ENCODE peak calls at places on chromosomes 13 and 19, in six cellular contexts. A is prostate gland, H is HFF-Myc, Z is cardiac muscle cell, R is body of pancreas, K is breast epithelium. U is an unnamed sample.

GRCh38 chr13:93502987-93503386 is 276.4 kb downstream of the GPC6 start:
- DNase-seq in Z (no peak), A (no peak), H (no peak), K (no peak), R (no peak), U (no peak)

GRCh38 chr13:27199691-27200090 is 28.1 kb upstream of the USP12 start:
- DNase-seq in H (no peak), A (no peak), Z (no peak), K (no peak), R (no peak), U (no peak)

GRCh38 chr13:67278230-67278629 is 48.1 kb upstream of the PCDH9 start:
- DNase-seq in R (no peak), A (no peak), H (no peak), K (no peak), Z (peak; percentile 83), U (no peak)

GRCh38 chr19:3986260-3987041 is 1.2 kb upstream of the EEF2 start:
- DNase-seq in Z (peak; percentile 87), H (peak; percentile 53), A (no peak), R (peak; percentile 67), K (peak; percentile 38), U (no peak)

GRCh38 chr19:54317108-54317964 is 4.4 kb upstream of the LILRA5 start:
- DNase-seq in Z (no peak), K (no peak), R (no peak), H (no peak), A (no peak), U (no peak)

GRCh38 chr13:49213997-49214916 is 5.9 kb upstream of the MLNR start:
- DNase-seq in K (no peak), R (no peak), A (no peak), Z (no peak), H (no peak), U (no peak)

GRCh38 chr13:44899967-44900366 is 89.3 kb downstream of the NUFIP1 start:
- DNase-seq in H (no peak), K (no peak), A (no peak), Z (peak; percentile 28), R (no peak), U (no peak)

GRCh38 chr19:51576850-51577249 is 5.8 kb downstream of the ZNF175 start:
- DNase-seq in H (no peak), A (no peak), Z (no peak), R (no peak), K (no peak), U (no peak)

GRCh38 chr19:54188224-54188871 is 1.0 kb downstream of the MBOAT7 start:
- DNase-seq in A (no peak), K (no peak), R (no peak), Z (peak; percentile 50), H (no peak), U (no peak)

DNA sequence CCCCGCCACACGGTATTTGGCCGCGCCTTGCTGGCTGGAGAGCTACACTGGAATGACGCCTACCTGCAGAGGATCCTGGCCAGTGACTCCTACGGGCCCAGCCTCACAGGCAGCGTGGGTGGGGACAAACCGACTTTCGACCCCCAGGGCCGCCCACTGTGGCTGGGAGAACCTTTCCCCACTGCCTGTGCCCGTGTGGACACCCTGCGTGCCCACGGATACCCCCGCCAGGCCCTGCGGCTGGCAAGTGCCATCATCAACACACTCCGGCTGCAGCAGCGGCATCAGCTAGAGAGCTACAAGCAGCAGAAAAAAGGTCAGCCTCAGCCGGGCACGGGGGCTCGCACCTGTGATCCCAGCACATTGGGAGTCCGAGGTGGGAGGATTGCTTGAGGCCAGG is 19.3 kb downstream of the ZSWIM4 start:
- DNase-seq in K (no peak), A (no peak), H (no peak), Z (no peak), R (no peak), U (no peak)
- H3K4me3 ChIP-seq in K (no peak overlapping the region), A (no peak overlapping the region), H (no peak overlapping the region), Z (no peak overlapping the region), R (no peak overlapping the region), U (no peak overlapping the region)

GRCh38 chr19:14405758-14406644 is 13.1 kb downstream of the DDX39A start:
- DNase-seq in Z (peak; percentile 95), A (peak; percentile 80), R (peak; percentile 90), H (no peak), K (peak; percentile 75), U (peak; percentile 92)
- H3K4me3 ChIP-seq in Z (no peak overlapping the region), A (peak overlapping the region; percentile 17), R (no peak overlapping the region), H (no peak overlapping the region), K (peak overlapping the region; percentile 60), U (peak overlapping the region; percentile 34)

GRCh38 chr13:66219493-66219892 is 1010.6 kb downstream of the PCDH9 start:
- DNase-seq in R (no peak), H (no peak), K (no peak), A (no peak), Z (no peak), U (no peak)

GRCh38 chr13:66222127-66222526 is 1008.0 kb downstream of the PCDH9 start:
- DNase-seq in K (no peak), R (no peak), H (no peak), A (no peak), Z (no peak), U (no peak)

GRCh38 chr13:66222926-66223325 is 1007.2 kb downstream of the PCDH9 start:
- DNase-seq in K (no peak), A (no peak), Z (no peak), H (no peak), R (no peak), U (no peak)

GRCh38 chr13:66225071-66225470 is 1005.1 kb downstream of the PCDH9 start:
- DNase-seq in A (no peak), H (no peak), R (no peak), K (no peak), Z (no peak), U (no peak)

DNA sequence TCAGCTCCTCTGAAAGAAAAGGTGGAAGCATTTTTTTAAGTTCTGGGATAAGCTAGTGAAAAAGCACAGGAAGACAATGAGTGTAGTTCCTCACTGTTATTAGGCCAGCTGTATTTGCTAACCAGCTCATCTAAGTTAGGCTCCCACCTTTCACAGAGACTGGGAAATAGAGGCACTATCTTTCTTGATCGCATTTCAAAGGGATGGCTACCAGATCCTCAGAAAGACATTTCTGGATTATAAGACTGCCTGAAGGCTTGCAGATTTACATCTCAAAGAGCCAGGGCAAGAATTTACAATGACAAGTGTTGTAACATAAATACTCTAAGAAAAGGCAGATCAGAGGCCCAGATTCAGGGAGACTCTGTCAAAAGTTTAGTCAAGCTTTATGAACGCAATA is 1005.5 kb downstream of the PCDH9 start:
- DNase-seq in A (no peak), K (no peak), H (no peak), R (no peak), Z (no peak), U (no peak)
- H3K4me3 ChIP-seq in A (no peak overlapping the region), K (no peak overlapping the region), H (no peak overlapping the region), R (no peak overlapping the region), Z (no peak overlapping the region), U (no peak overlapping the region)

GRCh38 chr13:69820180-69820579 is 287.4 kb upstream of the ATXN8OS start:
- DNase-seq in H (no peak), R (no peak), K (no peak), Z (no peak), A (no peak), U (no peak)

DNA sequence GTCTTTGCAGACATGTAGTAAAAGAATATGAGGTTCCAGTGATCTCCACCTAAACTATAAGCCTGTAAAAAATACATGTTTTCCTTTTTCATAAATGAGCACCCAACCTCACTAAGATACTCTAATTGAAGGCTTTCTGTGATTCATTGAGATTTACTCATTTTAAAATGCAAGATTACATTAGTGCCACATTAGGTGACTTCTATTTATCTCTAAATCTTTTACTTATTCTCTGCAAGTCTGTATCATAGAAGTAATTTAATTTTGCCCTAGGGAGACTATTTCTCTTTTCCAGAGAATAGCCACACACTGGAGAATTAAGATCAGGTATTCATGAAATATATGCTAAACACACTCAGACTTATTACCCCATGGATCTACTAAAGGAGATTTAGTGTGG is 290.3 kb upstream of the ATXN8OS start:
- DNase-seq in K (no peak), Z (no peak), H (no peak), A (no peak), R (no peak), U (no peak)
- H3K4me3 ChIP-seq in K (no peak overlapping the region), Z (no peak overlapping the region), H (no peak overlapping the region), A (no peak overlapping the region), R (no peak overlapping the region), U (no peak overlapping the region)

DNA sequence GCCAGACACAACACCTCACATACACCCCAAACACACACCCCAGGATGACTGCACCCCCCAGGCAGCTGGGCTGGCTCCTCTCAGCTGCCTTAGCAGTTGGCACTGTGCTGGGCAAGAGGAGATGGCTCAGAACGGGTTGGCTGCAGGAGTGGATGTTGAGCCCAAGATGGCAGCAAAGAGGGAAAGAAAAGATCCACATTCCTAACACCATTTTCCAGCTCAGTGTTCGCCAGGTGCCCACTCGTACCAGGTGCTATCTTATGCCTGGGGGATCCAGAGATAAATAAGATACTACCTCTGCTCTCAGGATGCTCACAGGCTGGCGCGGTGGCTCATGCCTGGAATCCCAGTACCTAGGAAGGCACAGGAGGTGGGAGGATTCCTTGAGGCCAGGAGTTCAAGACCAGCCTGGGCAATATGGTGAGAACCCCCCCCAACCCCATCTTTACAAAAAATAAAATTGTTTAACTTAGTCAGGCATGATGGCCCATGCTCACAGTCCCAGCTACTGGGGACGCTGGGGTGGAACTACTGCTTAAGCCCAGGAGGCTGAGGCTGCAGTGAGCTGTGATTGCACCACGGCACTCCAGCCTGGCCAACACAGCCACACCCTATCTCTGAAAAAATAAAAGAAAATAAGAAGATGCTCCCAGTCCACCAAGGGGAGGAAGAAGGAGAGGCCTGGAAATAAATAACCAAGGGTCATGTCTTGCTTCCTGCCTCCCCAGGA is 89.7 kb upstream of the ZNF507 start:
- DNase-seq in R (no peak), K (no peak), Z (no peak), A (no peak), H (no peak), U (no peak)
- H3K4me3 ChIP-seq in R (no peak overlapping the region), K (no peak overlapping the region), Z (no peak overlapping the region), A (no peak overlapping the region), H (no peak overlapping the region), U (no peak overlapping the region)

DNA sequence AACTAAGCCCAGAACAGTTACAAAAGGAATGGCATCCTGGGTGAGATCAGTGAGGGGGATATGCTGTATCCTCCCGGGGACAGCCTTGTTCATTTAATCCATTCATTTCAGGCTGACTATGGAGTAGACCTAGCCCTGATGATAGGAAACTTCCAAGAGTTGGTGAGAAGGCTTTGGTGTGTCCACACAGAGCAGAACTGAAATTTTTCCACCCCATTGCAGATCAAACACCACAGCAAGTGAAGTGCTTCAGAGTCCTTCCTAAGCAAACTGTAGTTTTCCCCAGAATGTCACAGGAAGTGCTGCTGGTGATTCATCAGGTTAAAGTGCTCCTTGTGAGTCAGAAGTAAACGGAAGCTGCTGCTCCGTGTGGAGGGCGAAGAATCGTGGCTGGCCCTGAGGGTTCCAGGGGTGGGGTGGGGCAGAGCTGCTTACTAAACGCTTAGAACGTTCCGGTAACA is 113.2 kb downstream of the TEX26 start:
- DNase-seq in Z (peak; percentile 94), R (no peak), H (peak; percentile 94), A (no peak), K (no peak), U (no peak)
- H3K4me3 ChIP-seq in Z (no peak overlapping the region), R (no peak overlapping the region), H (no peak overlapping the region), A (no peak overlapping the region), K (no peak overlapping the region), U (peak overlapping the region; percentile 17)

GRCh38 chr19:15159251-15159650 is 41.5 kb downstream of the NOTCH3 start:
- DNase-seq in Z (no peak), H (no peak), A (no peak), K (no peak), R (no peak), U (no peak)
- H3K4me3 ChIP-seq in Z (no peak overlapping the region), H (no peak overlapping the region), A (no peak overlapping the region), K (no peak overlapping the region), R (no peak overlapping the region), U (no peak overlapping the region)

GRCh38 chr19:18478545-18479311 is 40.8 kb upstream of the ISYNA1 start:
- DNase-seq in K (peak; percentile 64), R (peak; percentile 45), H (peak; percentile 77), A (no peak), Z (peak; percentile 92), U (peak; percentile 93)
- H3K4me3 ChIP-seq in K (peak overlapping the region; percentile 35), R (no peak overlapping the region), H (no peak overlapping the region), A (no peak overlapping the region), Z (no peak overlapping the region), U (no peak overlapping the region)

GRCh38 chr13:52847322-52847681 is 1.1 kb downstream of the PCDH8 start:
- DNase-seq in Z (no peak), A (no peak), H (no peak), R (no peak), K (no peak), U (no peak)
- H3K4me3 ChIP-seq in Z (peak overlapping the region; percentile 12), A (no peak overlapping the region), H (no peak overlapping the region), R (no peak overlapping the region), K (peak overlapping the region; percentile 54), U (peak overlapping the region; percentile 40)

U was measured in suprapubic skin.